ENCODE peak calls at places on chromosome 10, in six cellular contexts. X is PC-3, H is mammary epithelial cell, L is MM.1S, I is GM23248, Y is endothelial cell of umbilical vein. N is an unnamed sample.
A peak's percentile ranks its signal among the peaks of the same experiment; 100 is the strongest.

GRCh38 chr10:96338279-96338925 is 20.4 kb downstream of the OPALIN start:
- DNase-seq in X (no peak), H (no peak), L (no peak), I (no peak), Y (no peak), N (no peak)

GRCh38 chr10:88346151-88346977 is 236.8 kb downstream of the RNLS start:
- DNase-seq in X (no peak), H (no peak), L (no peak), I (no peak), Y (no peak), N (peak; percentile 19)

GRCh38 chr10:112996462-112996861 is 46.4 kb downstream of the TCF7L2 start:
- DNase-seq in X (no peak), H (no peak), L (no peak), I (no peak), Y (no peak), N (no peak)

GRCh38 chr10:124722812-124723783 is 21.1 kb downstream of the FAM53B start:
- DNase-seq in X (no peak), H (peak; percentile 95), L (peak; percentile 85), I (peak; percentile 73), Y (peak; percentile 49), N (no peak)

GRCh38 chr10:74293686-74294365 is 142.8 kb downstream of the ADK start:
- DNase-seq in X (peak; percentile 100), H (peak; percentile 70), L (peak; percentile 47), I (peak; percentile 78), Y (peak; percentile 48), N (no peak)

GRCh38 chr10:22518167-22518724 is 172.9 kb downstream of the SPAG6 start:
- DNase-seq in X (no peak), H (no peak), L (no peak), I (peak; percentile 4), Y (no peak), N (no peak)

GRCh38 chr10:42992156-42992956 is 84.5 kb upstream of the RET start:
- DNase-seq in X (no peak), H (no peak), L (no peak), I (no peak), Y (no peak), N (no peak)

GRCh38 chr10:8042032-8042863 is 12.2 kb upstream of the GATA3 start:
- DNase-seq in X (no peak), H (no peak), L (no peak), I (no peak), Y (peak; percentile 16), N (peak; percentile 35)

GRCh38 chr10:93844979-93845626 is 48.7 kb upstream of the SLC35G1 start:
- DNase-seq in X (no peak), H (no peak), L (no peak), I (no peak), Y (no peak), N (no peak)

GRCh38 chr10:114520453-114520852 is 116.2 kb upstream of the AFAP1L2 start:
- DNase-seq in X (peak; percentile 82), H (peak; percentile 95), L (no peak), I (peak; percentile 84), Y (peak; percentile 81), N (no peak)

GRCh38 chr10:114925675-114926204 is 12.3 kb upstream of the TRUB1 start:
- DNase-seq in X (peak; percentile 43), H (peak; percentile 31), L (no peak), I (peak; percentile 66), Y (peak; percentile 77), N (no peak)

GRCh38 chr10:33537066-33537465 is 202.6 kb upstream of the NRP1 start:
- DNase-seq in X (no peak), H (no peak), L (no peak), I (peak; percentile 62), Y (no peak), N (no peak)

GRCh38 chr10:92737484-92737883 is 47.7 kb downstream of the HHEX start:
- DNase-seq in X (no peak), H (peak; percentile 12), L (no peak), I (no peak), Y (no peak), N (no peak)

GRCh38 chr10:28442375-28442774 is 90.5 kb upstream of the WAC start:
- DNase-seq in X (no peak), H (no peak), L (no peak), I (no peak), Y (no peak), N (no peak)

GRCh38 chr10:35612385-35613106 is 7.4 kb downstream of the GJD4 start:
- DNase-seq in X (no peak), H (no peak), L (no peak), I (no peak), Y (no peak), N (no peak)

GRCh38 chr10:112639291-112639690 is 192.3 kb downstream of the VTI1A start:
- DNase-seq in X (peak; percentile 56), H (peak; percentile 67), L (no peak), I (peak; percentile 64), Y (no peak), N (no peak)

GRCh38 chr10:123464428-123465323 is 201.5 kb upstream of the GPR26 start:
- DNase-seq in X (no peak), H (no peak), L (no peak), I (no peak), Y (no peak), N (no peak)

GRCh38 chr10:32159264-32159663 is 103.0 kb upstream of the KIF5B start:
- DNase-seq in X (no peak), H (no peak), L (no peak), I (no peak), Y (no peak), N (no peak)

GRCh38 chr10:100403734-100404133 is 56.7 kb downstream of the SCD start:
- DNase-seq in X (no peak), H (no peak), L (no peak), I (no peak), Y (no peak), N (no peak)

GRCh38 chr10:101536800-101537199 is 51.3 kb downstream of the POLL start:
- DNase-seq in X (peak; percentile 53), H (peak; percentile 18), L (peak; percentile 55), I (peak; percentile 56), Y (peak; percentile 18), N (peak; percentile 82)

GRCh38 chr10:77301305-77301730 is 336.3 kb downstream of the KCNMA1 start:
- DNase-seq in X (peak; percentile 96), H (peak; percentile 43), L (no peak), I (peak; percentile 69), Y (peak; percentile 30), N (no peak)

GRCh38 chr10:33143160-33143728 is 185.2 kb upstream of the ITGB1 start:
- DNase-seq in X (peak; percentile 100), H (peak; percentile 85), L (no peak), I (peak; percentile 95), Y (no peak), N (no peak)

GRCh38 chr10:55374917-55375316 is 573.9 kb upstream of the PCDH15 start:
- DNase-seq in X (peak; percentile 25), H (no peak), L (no peak), I (peak; percentile 56), Y (peak; percentile 38), N (no peak)

GRCh38 chr10:102225646-102226541 is at the start of gene ELOVL3:
- DNase-seq in X (peak; percentile 79), H (peak; percentile 87), L (peak; percentile 96), I (peak; percentile 97), Y (peak; percentile 97), N (peak; percentile 99)

GRCh38 chr10:91298224-91298862 is 77.9 kb downstream of the PCGF5 start:
- DNase-seq in X (peak; percentile 74), H (peak; percentile 69), L (peak; percentile 82), I (peak; percentile 85), Y (peak; percentile 83), N (peak; percentile 93)

GRCh38 chr10:90031776-90032175 is 330.4 kb downstream of the KIF20B start:
- DNase-seq in X (no peak), H (no peak), L (no peak), I (no peak), Y (no peak), N (no peak)

GRCh38 chr10:97463363-97464132 is 17.6 kb downstream of the ZDHHC16 start:
- DNase-seq in X (peak; percentile 72), H (peak; percentile 65), L (peak; percentile 48), I (peak; percentile 79), Y (peak; percentile 68), N (peak; percentile 87)

GRCh38 chr10:78954701-78955100 is 114.1 kb upstream of the ZMIZ1 start:
- DNase-seq in X (no peak), H (no peak), L (no peak), I (no peak), Y (no peak), N (no peak)

GRCh38 chr10:11162828-11163599 is 145.3 kb downstream of the CELF2 start:
- DNase-seq in X (no peak), H (no peak), L (peak; percentile 95), I (no peak), Y (no peak), N (no peak)

GRCh38 chr10:22365233-22365632 is 19.9 kb downstream of the SPAG6 start:
- DNase-seq in X (no peak), H (no peak), L (no peak), I (no peak), Y (no peak), N (no peak)

GRCh38 chr10:26334932-26335573 is 103.1 kb upstream of the APBB1IP start:
- DNase-seq in X (peak; percentile 62), H (peak; percentile 48), L (peak; percentile 71), I (peak; percentile 83), Y (peak; percentile 28), N (peak; percentile 85)

GRCh38 chr10:120172371-120172770 is 279.8 kb downstream of the SEC23IP start:
- DNase-seq in X (peak; percentile 11), H (no peak), L (no peak), I (peak; percentile 1), Y (no peak), N (peak; percentile 8)

GRCh38 chr10:84348860-84349259 is 20.5 kb downstream of the CCSER2 start:
- DNase-seq in X (peak; percentile 41), H (peak; percentile 27), L (no peak), I (peak; percentile 90), Y (peak; percentile 21), N (no peak)
- H3K4me2 ChIP-seq in X (no peak overlapping the region), H (peak overlapping the region; percentile 9), L (no peak overlapping the region), I (peak overlapping the region; percentile 72), Y (no peak overlapping the region), N (no peak overlapping the region)

GRCh38 chr10:132036887-132037675 is 28.7 kb upstream of the JAKMIP3 start:
- DNase-seq in X (no peak), H (no peak), L (no peak), I (no peak), Y (no peak), N (peak; percentile 76)
- H3K4me2 ChIP-seq in X (peak overlapping the region; percentile 64), H (peak overlapping the region; percentile 93), L (no peak overlapping the region), I (peak overlapping the region; percentile 59), Y (no peak overlapping the region), N (peak overlapping the region; percentile 87)

DNA sequence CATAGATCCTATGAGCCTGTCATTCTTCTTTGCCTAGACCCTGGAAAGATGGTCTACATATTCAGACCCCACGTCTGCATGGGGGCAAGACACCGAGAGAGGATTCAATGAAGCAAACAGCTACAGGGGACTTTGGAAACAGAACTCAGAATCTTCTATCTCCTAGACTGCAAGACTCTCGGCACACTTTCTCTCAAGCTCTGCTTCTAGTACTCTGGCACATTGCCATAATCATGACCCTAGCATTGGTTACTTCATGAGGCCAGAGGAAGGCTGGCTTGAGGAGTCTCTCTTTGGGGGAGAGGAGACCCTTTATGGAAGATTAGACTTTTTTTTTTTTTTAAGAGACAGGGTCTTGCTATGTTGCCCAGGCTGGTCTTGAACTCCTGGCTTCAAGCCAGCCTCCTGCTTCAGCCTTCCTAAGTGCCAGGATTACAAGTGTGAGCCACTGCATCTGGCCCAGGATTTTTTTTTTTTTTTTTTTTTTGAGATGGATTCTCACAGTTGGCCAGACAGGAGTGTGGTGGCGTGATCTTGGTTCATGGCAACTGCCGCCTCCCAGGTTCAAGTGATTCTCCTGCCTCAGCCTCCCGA is 20.7 kb downstream of the CCDC3 start:
- DNase-seq in X (no peak), H (no peak), L (no peak), I (no peak), Y (no peak), N (no peak)
- H3K4me2 ChIP-seq in X (no peak overlapping the region), H (no peak overlapping the region), L (no peak overlapping the region), I (no peak overlapping the region), Y (no peak overlapping the region), N (no peak overlapping the region)

GRCh38 chr10:4851176-4851575 is 25.2 kb downstream of the AKR1E2 start:
- DNase-seq in X (no peak), H (no peak), L (no peak), I (no peak), Y (no peak), N (no peak)
- H3K4me2 ChIP-seq in X (no peak overlapping the region), H (no peak overlapping the region), L (no peak overlapping the region), I (no peak overlapping the region), Y (no peak overlapping the region), N (no peak overlapping the region)